ENCODE peak calls at places on chromosomes 16 and 17, in ten cellular contexts. C is heart left ventricle, N is transverse colon, E is IMR-90, H is HCT116, T is body of pancreas, U is prostate gland, S is A549, R is spleen, Q is tibial nerve. Y is an unnamed sample.

GRCh38 chr17:4479340-4479981 is 19.2 kb upstream of the SPNS2 start:
- DNase-seq in C (no peak), N (peak; percentile 79), E (no peak), H (no peak), T (no peak), U (no peak), S (no peak), R (no peak), Q (no peak), Y (no peak)

GRCh38 chr16:9370071-9370491 is 278.6 kb downstream of the HAPSTR1 start:
- DNase-seq in C (peak; percentile 83), N (peak; percentile 64), E (no peak), H (no peak), T (peak; percentile 44), U (no peak), S (no peak), R (no peak), Q (no peak), Y (no peak)

GRCh38 chr16:84503751-84504395 is 586 bp downstream of the MEAK7 start:
- DNase-seq in C (peak; percentile 32), N (no peak), E (peak; percentile 55), H (no peak), T (no peak), U (no peak), S (no peak), R (peak; percentile 77), Q (no peak), Y (no peak)

GRCh38 chr17:27506348-27507218 is 50.3 kb downstream of the KSR1 start:
- DNase-seq in C (no peak), N (no peak), E (no peak), H (no peak), T (no peak), U (no peak), S (no peak), R (no peak), Q (no peak), Y (no peak)

GRCh38 chr16:78551487-78552085 is 452.1 kb downstream of the WWOX start:
- DNase-seq in C (no peak), N (no peak), E (no peak), H (no peak), T (peak; percentile 14), U (no peak), S (no peak), R (no peak), Q (no peak), Y (no peak)

GRCh38 chr16:88754912-88755744 is 29.9 kb downstream of the PIEZO1 start:
- DNase-seq in C (no peak), N (no peak), E (peak; percentile 63), H (no peak), T (no peak), U (peak; percentile 42), S (no peak), R (no peak), Q (no peak), Y (no peak)

GRCh38 chr17:59470624-59471297 is 94.6 kb upstream of the DHX40 start:
- DNase-seq in C (no peak), N (no peak), E (no peak), H (no peak), T (no peak), U (no peak), S (no peak), R (no peak), Q (no peak), Y (peak; percentile 71)

GRCh38 chr16:84483882-84484565 is 20.4 kb downstream of the MEAK7 start:
- DNase-seq in C (no peak), N (no peak), E (no peak), H (no peak), T (no peak), U (no peak), S (no peak), R (peak; percentile 66), Q (no peak), Y (no peak)

GRCh38 chr17:74671031-74671771 is 41.5 kb downstream of the CD300LF start:
- DNase-seq in C (peak; percentile 87), N (peak; percentile 62), E (peak; percentile 58), H (no peak), T (peak; percentile 70), U (peak; percentile 56), S (peak; percentile 71), R (peak; percentile 87), Q (peak; percentile 38), Y (peak; percentile 86)

GRCh38 chr16:49748322-49748721 is 107.6 kb downstream of the ZNF423 start:
- DNase-seq in C (peak; percentile 39), N (no peak), E (no peak), H (peak; percentile 26), T (peak; percentile 45), U (no peak), S (no peak), R (no peak), Q (peak; percentile 40), Y (peak; percentile 18)

GRCh38 chr17:79715318-79716182 is 15.2 kb upstream of the ENPP7 start:
- DNase-seq in C (no peak), N (peak; percentile 55), E (no peak), H (no peak), T (no peak), U (no peak), S (no peak), R (peak; percentile 60), Q (no peak), Y (no peak)

GRCh38 chr16:87815567-87815966 is 49.8 kb upstream of the KLHDC4 start:
- DNase-seq in C (no peak), N (no peak), E (no peak), H (no peak), T (no peak), U (no peak), S (no peak), R (no peak), Q (no peak), Y (no peak)

GRCh38 chr16:55876854-55877253 is 1.7 kb upstream of the CES5A start:
- DNase-seq in C (no peak), N (no peak), E (peak; percentile 1), H (no peak), T (no peak), U (no peak), S (no peak), R (no peak), Q (no peak), Y (no peak)

GRCh38 chr17:76390003-76390421 is 5.6 kb downstream of the SPHK1 start:
- DNase-seq in C (no peak), N (no peak), E (peak; percentile 28), H (no peak), T (no peak), U (no peak), S (no peak), R (no peak), Q (no peak), Y (no peak)

GRCh38 chr16:88287219-88287618 is 95.5 kb upstream of the ZNF469 start:
- DNase-seq in C (no peak), N (no peak), E (no peak), H (peak; percentile 63), T (no peak), U (no peak), S (no peak), R (no peak), Q (no peak), Y (no peak)

GRCh38 chr17:17811381-17812210 is 25.2 kb downstream of the SREBF1 start:
- DNase-seq in C (no peak), N (no peak), E (no peak), H (no peak), T (no peak), U (no peak), S (no peak), R (no peak), Q (no peak), Y (no peak)

GRCh38 chr16:10888320-10888937 is 11.4 kb downstream of the CIITA start:
- DNase-seq in C (peak; percentile 59), N (no peak), E (no peak), H (no peak), T (peak; percentile 44), U (no peak), S (no peak), R (peak; percentile 88), Q (no peak), Y (no peak)

GRCh38 chr17:50195196-50195865 is 6.1 kb downstream of the COL1A1 start:
- DNase-seq in C (no peak), N (no peak), E (peak; percentile 74), H (no peak), T (no peak), U (no peak), S (no peak), R (no peak), Q (no peak), Y (no peak)

DNA sequence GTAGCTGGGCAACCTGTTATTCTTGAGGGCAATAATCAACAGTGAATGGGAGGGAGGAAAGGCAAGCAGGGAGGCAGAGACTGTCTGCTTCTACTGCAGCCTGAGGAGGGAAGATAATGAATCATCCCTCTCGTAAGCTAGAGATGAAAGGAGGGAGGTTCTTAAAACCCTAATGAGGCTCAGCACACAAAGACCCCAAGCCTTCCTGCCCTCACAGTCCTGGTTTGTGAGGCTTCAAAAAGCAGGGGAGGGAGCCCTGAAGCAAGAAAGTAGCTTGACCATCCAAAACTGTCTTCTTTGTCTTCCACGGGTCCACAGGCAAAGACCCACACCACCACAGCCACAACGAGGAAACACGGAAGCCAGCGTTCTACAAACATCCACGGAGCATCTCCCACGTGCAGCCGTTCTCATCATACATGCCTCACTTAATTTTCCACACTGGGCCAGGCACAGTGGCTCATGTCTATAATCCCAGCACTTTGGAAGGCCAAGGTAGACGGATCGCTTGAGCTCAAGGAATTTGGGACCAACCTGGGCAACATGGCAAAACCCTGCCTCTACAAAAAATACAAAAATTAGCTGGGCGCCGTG is 1.7 kb downstream of the PIK3R5 start:
- DNase-seq in C (no peak), N (no peak), E (no peak), H (no peak), T (no peak), U (no peak), S (no peak), R (no peak), Q (no peak), Y (no peak)
- H3K4me3 ChIP-seq in C (no peak overlapping the region), N (no peak overlapping the region), E (no peak overlapping the region), H (no peak overlapping the region), T (no peak overlapping the region), U (no peak overlapping the region), S (no peak overlapping the region), R (peak overlapping the region; percentile 66), Q (no peak overlapping the region), Y (no peak overlapping the region)

GRCh38 chr17:58083491-58084316 is 485 bp downstream of the DYNLL2 start:
- DNase-seq in C (peak; percentile 84), N (peak; percentile 74), E (peak; percentile 43), H (no peak), T (peak; percentile 74), U (peak; percentile 23), S (peak; percentile 65), R (peak; percentile 94), Q (no peak), Y (no peak)
- TF ChIP-seq POLR2A in C (peak; percentile 9), N (peak; percentile 28), E (peak; percentile 9), H (no peak), T (no peak), U (peak; percentile 24), S (peak; percentile 29), R (no peak), Q (peak; percentile 39), Y (no peak)

GRCh38 chr16:27374794-27375499 is 27.0 kb upstream of the IL21R start:
- DNase-seq in C (peak; percentile 56), N (peak; percentile 58), E (peak; percentile 80), H (peak; percentile 94), T (peak; percentile 52), U (peak; percentile 31), S (peak; percentile 81), R (peak; percentile 82), Q (peak; percentile 23), Y (peak; percentile 40)
- TF ChIP-seq CTCF in C (no peak), N (peak; percentile 33), E (peak; percentile 59), H (peak; percentile 69), T (peak; percentile 40), U (no peak), S (peak; percentile 16), R (peak; percentile 43), Q (no peak), Y (no peak)

GRCh38 chr17:48555183-48555615 is 10.3 kb upstream of the HOXB2 start:
- DNase-seq in C (no peak), N (no peak), E (peak; percentile 99), H (no peak), T (no peak), U (peak; percentile 34), S (peak; percentile 82), R (no peak), Q (no peak), Y (no peak)
- H3K4me3 ChIP-seq in C (peak overlapping the region; percentile 42), N (peak overlapping the region; percentile 28), E (peak overlapping the region; percentile 48), H (no peak overlapping the region), T (no peak overlapping the region), U (peak overlapping the region; percentile 41), S (peak overlapping the region; percentile 60), R (peak overlapping the region; percentile 10), Q (peak overlapping the region; percentile 23), Y (peak overlapping the region; percentile 0)

Y was measured in lower leg skin.